ENCODE peak calls at places on chromosomes 2 and 18, in four cellular contexts. Q is CD8-positive, alpha-beta T cell; E is GM10248; K is body of pancreas. J is an unnamed sample.

GRCh38 chr2:156896294-156896693 is 361.2 kb upstream of the GALNT5 start:
- DNase-seq in Q (no peak), E (peak), K (no peak), J (no peak)

GRCh38 chr18:57697434-57697833 is 75.8 kb upstream of the NARS1 start:
- DNase-seq in Q (no peak), E (no peak), K (no peak), J (no peak)

GRCh38 chr18:64710105-64710861 is 561.4 kb upstream of the LINC00305 start:
- DNase-seq in Q (no peak), E (no peak), K (no peak), J (no peak)

GRCh38 chr2:111932841-111933291 is 34.5 kb downstream of the MERTK start:
- DNase-seq in Q (no peak), E (no peak), K (no peak), J (no peak)

GRCh38 chr18:48312066-48312465 is 97.1 kb downstream of the ZBTB7C start:
- DNase-seq in Q (no peak), E (no peak), K (no peak), J (no peak)

GRCh38 chr2:69771461-69771860 is 29.5 kb downstream of the ANXA4 start:
- DNase-seq in Q (no peak), E (no peak), K (no peak), J (no peak)

GRCh38 chr2:3503046-3503445 is 16.3 kb downstream of the ADI1 start:
- DNase-seq in Q (no peak), E (no peak), K (no peak), J (no peak)

GRCh38 chr2:221817052-221817451 is 244.9 kb upstream of the EPHA4 start:
- DNase-seq in Q (no peak), E (no peak), K (no peak), J (no peak)

GRCh38 chr2:238139141-238139840 is 823 bp downstream of the KLHL30 start:
- DNase-seq in Q (no peak), E (peak), K (no peak), J (no peak)

GRCh38 chr2:232458051-232458660 is 2.2 kb downstream of the ALPI start:
- DNase-seq in Q (no peak), E (no peak), K (no peak), J (no peak)

GRCh38 chr2:178756843-178757242 is 50.4 kb downstream of the TTN start:
- DNase-seq in Q (no peak), E (no peak), K (no peak), J (no peak)

GRCh38 chr2:219438453-219438852 is 3.8 kb downstream of the SPEG start:
- DNase-seq in Q (no peak), E (no peak), K (no peak), J (no peak)

GRCh38 chr2:167962436-167963226 is 284.8 kb downstream of the STK39 start:
- DNase-seq in Q (no peak), E (no peak), K (no peak), J (no peak)

GRCh38 chr18:22169011-22169888 is at the start of gene GATA6:
- DNase-seq in Q (peak), E (peak), K (peak), J (peak)

GRCh38 chr2:134897932-134898331 is 20.7 kb upstream of the CCNT2 start:
- DNase-seq in Q (no peak), E (no peak), K (no peak), J (no peak)

GRCh38 chr2:165256618-165257017 is 17.4 kb downstream of the SCN2A start:
- DNase-seq in Q (no peak), E (no peak), K (no peak), J (no peak)

GRCh38 chr2:69499966-69500365 is 62.7 kb upstream of the NFU1 start:
- DNase-seq in Q (peak), E (no peak), K (no peak), J (no peak)

GRCh38 chr2:66427219-66427768 is 7.6 kb upstream of the MEIS1 start:
- DNase-seq in Q (no peak), E (no peak), K (no peak), J (no peak)

GRCh38 chr2:66426250-66427064 is 8.5 kb upstream of the MEIS1 start:
- DNase-seq in Q (no peak), E (no peak), K (no peak), J (no peak)

GRCh38 chr2:66430906-66431619 is 3.9 kb upstream of the MEIS1 start:
- DNase-seq in Q (no peak), E (no peak), K (no peak), J (no peak)

GRCh38 chr2:66430195-66430905 is 4.6 kb upstream of the MEIS1 start:
- DNase-seq in Q (no peak), E (no peak), K (no peak), J (no peak)

GRCh38 chr2:66428986-66429612 is 5.8 kb upstream of the MEIS1 start:
- DNase-seq in Q (no peak), E (no peak), K (no peak), J (peak)
- TF ChIP-seq CTCF in Q (no peak), E (peak), K (peak), J (peak)

GRCh38 chr2:145617420-145617819 is 1097.5 kb upstream of the ZEB2 start:
- DNase-seq in Q (no peak), E (no peak), K (no peak), J (no peak)
- TF ChIP-seq CTCF in Q (no peak), E (no peak), K (no peak), J (no peak)

DNA sequence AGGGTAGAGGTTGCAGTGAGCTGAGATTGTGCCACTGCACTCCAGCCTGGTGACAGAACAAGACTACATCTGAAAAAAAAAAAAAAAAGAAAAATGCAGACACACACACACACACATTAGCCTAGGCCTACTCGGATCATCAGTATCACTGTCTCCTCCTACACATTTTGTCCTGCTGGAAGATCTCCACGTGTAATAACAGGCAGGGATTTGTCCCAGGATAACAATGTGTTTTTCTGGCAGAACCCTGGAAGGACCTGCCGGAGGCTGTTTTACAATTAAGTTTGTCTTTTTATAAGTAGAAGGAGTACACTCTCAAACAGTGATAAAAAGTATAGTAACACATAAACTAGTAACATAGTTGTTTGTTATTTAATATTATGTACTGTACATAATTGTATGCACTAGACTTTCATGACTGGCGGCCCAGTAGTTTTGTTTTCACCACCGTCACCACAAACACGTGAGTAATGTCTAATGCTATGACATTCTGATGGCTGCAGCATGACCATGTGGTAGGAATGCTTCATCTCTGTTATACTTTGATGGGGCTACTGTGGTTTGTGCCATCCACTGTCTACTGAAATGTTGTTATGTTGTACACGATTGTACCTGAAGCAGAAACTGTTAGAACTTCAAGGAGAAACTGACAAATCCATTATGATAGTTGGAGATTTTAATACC is 130.6 kb downstream of the ATP9B start:
- DNase-seq in Q (peak), E (no peak), K (no peak), J (no peak)
- TF ChIP-seq CTCF in Q (no peak), E (no peak), K (no peak), J (no peak)

DNA sequence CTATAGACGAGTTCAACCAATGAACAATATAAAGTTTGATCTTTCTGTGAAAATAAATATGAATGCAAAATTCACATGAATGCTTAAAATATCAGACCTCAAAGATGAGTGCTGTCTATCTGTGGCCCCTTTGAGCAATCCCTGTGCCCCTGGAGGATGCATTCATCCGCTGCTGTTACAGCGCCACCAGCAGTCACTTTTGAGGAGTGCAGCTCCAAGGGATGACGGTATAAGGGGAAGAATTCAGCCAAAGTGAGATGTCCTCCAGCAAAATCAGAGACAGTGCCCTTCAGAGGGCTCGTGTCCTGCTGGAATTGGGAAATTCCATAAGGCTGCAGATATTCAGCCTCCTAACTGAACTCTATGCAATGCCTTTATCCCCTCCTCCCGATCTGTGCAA is 12.0 kb upstream of the CHRNA1 start:
- DNase-seq in Q (peak), E (no peak), K (no peak), J (no peak)
- TF ChIP-seq CTCF in Q (peak), E (peak), K (no peak), J (no peak)

GRCh38 chr2:47510745-47511144 is 107.8 kb downstream of the MSH2 start:
- DNase-seq in Q (no peak), E (no peak), K (no peak), J (no peak)
- TF ChIP-seq CTCF in Q (no peak), E (no peak), K (no peak), J (no peak)

GRCh38 chr2:199606193-199606780 is 148.5 kb upstream of the SATB2 start:
- DNase-seq in Q (no peak), E (no peak), K (no peak), J (no peak)
- TF ChIP-seq CTCF in Q (no peak), E (no peak), K (no peak), J (peak)

DNA sequence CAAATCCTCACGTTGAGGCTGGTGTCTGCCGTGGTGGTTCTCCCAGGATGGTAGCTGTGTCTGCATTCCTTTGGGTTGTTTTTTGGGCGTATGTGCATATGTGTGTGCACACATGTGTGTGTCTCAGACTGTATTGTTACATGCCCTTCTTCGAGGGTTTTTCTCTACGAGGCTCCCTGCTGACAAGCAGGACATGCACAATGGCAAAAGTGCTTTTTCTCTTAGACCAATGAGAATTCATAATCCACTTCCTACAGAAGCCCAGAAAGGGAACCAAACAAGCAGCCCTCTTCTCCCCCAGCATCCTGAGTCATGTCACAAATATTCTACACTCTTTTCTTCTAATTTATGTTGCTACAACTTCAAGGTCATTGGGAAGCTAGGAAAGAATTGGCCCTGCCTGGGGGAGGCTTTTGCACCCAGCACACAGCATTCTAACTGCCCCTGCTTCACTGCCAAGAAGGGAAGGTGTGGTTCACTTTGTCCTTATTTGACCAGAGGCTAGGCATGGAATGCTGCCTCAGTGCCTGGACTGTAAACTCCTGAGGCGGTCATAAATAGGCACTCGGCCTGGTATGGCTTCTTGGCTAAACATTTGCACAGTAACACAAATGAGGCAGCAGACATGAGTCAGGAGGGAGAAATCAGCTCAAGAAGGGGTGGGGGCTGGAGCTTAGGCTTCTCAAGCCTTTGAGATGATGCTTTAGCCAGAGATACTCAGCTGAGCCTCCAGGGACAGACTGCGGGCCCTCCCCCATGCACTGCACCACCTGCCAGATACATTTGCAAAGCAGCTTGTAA is 92.6 kb upstream of the KLF7 start:
- DNase-seq in Q (no peak), E (no peak), K (peak), J (no peak)
- TF ChIP-seq CTCF in Q (no peak), E (no peak), K (no peak), J (no peak)

GRCh38 chr2:1543776-1544477 is 130.7 kb downstream of the TPO start:
- DNase-seq in Q (no peak), E (no peak), K (no peak), J (no peak)

GRCh38 chr2:1546023-1546591 is 132.8 kb downstream of the TPO start:
- DNase-seq in Q (no peak), E (no peak), K (peak), J (peak)

GRCh38 chr2:1548910-1549673 is 135.8 kb downstream of the TPO start:
- DNase-seq in Q (no peak), E (no peak), K (no peak), J (no peak)

GRCh38 chr2:1544478-1545069 is 131.3 kb downstream of the TPO start:
- DNase-seq in Q (no peak), E (no peak), K (no peak), J (no peak)

DNA sequence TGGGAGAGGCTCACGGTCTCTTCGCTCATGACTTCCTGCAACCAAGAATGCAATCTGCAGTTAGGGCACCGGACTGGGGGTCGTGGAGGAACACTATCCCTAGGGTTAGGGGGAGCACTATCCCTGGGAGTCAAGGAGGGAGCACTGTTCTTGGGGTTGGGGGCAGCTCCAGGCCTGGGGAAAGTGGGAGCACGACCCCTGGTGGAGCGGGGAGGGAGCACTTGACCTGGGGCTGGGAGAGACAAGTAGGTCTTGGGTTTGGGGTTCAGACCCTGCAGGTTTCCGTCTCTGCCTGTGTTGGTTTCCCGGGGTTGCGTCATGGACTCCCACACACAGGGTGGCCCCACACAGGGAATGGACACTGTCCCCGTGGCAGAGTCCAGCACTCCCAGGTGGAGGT is 133.6 kb downstream of the TPO start:
- DNase-seq in Q (no peak), E (no peak), K (no peak), J (no peak)
- TF ChIP-seq CTCF in Q (no peak), E (peak), K (no peak), J (no peak)

DNA sequence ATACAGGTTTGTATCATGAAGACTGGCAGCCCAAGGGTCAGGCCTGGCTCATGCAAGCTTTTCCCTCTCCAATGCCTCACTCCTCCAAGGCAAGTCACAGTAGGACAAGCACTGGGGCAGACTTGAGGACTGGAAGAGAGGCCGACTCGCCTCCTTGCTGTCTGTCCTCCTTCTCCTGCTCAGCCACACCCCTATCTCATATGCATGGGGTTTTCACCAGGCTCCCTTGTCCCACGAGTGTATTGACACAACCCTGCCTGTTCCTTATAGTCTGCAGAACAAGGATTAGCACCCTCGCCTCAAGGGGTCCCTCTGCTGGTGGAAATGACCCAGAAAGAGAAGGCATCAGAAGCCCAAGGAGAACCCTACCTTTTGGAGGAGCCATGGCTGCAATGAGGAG is 223.7 kb downstream of the SOX11 start:
- DNase-seq in Q (no peak), E (no peak), K (peak), J (peak)
- TF ChIP-seq CTCF in Q (no peak), E (peak), K (peak), J (no peak)

DNA sequence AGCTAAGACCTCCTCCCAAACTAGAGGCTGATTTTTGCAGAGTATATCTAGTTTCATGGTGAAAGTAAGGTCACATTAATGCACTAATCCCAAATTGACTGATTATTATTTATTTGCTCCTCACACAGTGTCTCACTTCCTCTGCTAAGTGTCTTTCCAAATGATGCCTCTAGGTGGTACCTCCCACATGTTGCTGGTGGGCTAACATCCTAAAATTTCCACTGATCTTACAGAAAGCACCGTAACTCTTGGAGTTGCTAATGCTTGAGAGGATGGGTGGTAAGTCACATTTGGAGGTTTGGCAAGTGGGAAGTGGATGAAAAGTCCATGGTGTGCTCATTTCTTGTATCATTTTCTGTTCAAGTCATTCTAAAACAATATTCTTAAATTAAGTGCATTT is 428.7 kb upstream of the GYPC start:
- DNase-seq in Q (no peak), E (no peak), K (no peak), J (no peak)
- TF ChIP-seq CTCF in Q (no peak), E (no peak), K (no peak), J (no peak)

J was measured in Calu3.